ENCODE peak calls at places on chromosomes 11 and 22, in ten cellular contexts. P is thoracic aorta; R is brain microvascular endothelial cell; C is left ventricle myocardium inferior; W is CD4-positive, alpha-beta memory T cell; H is CD8-positive, alpha-beta T cell; D is heart right ventricle; M is HL-60; G is MG63; Q is cardiac muscle cell. L is an unnamed sample.

GRCh38 chr11:105000797-105001196 is 22.2 kb downstream of the CASP5 start:
- DNase-seq in P (no peak), R (no peak), C (no peak), W (no peak), H (peak; percentile 30), D (peak; percentile 5), M (peak; percentile 3), G (no peak), Q (no peak), L (peak; percentile 40)

GRCh38 chr11:74449369-74449931 is 17.9 kb downstream of the KCNE3 start:
- DNase-seq in P (no peak), R (peak; percentile 83), C (no peak), W (peak; percentile 55), H (peak; percentile 3), D (peak; percentile 77), M (peak; percentile 76), G (peak; percentile 36), Q (peak; percentile 90), L (peak; percentile 67)

GRCh38 chr11:71996946-71997345 is 1.8 kb upstream of the IL18BP start:
- DNase-seq in P (no peak), R (no peak), C (peak; percentile 66), W (no peak), H (no peak), D (peak; percentile 50), M (peak; percentile 81), G (no peak), Q (no peak), L (no peak)

GRCh38 chr11:46475041-46475925 is 83.7 kb upstream of the CHRM4 start:
- DNase-seq in P (no peak), R (no peak), C (no peak), W (no peak), H (no peak), D (no peak), M (no peak), G (no peak), Q (no peak), L (no peak)

GRCh38 chr11:131441398-131441797 is 71.0 kb downstream of the NTM start:
- DNase-seq in P (no peak), R (no peak), C (no peak), W (no peak), H (no peak), D (no peak), M (no peak), G (no peak), Q (no peak), L (no peak)

GRCh38 chr11:70865356-70865755 is 387.0 kb downstream of the SHANK2 start:
- DNase-seq in P (no peak), R (no peak), C (no peak), W (no peak), H (no peak), D (no peak), M (no peak), G (no peak), Q (no peak), L (no peak)

GRCh38 chr11:60310407-60310998 is 16.6 kb upstream of the MS4A6E start:
- DNase-seq in P (no peak), R (no peak), C (no peak), W (no peak), H (no peak), D (peak; percentile 11), M (no peak), G (no peak), Q (no peak), L (no peak)

GRCh38 chr11:13114566-13115465 is 105.7 kb downstream of the RASSF10 start:
- DNase-seq in P (no peak), R (no peak), C (no peak), W (no peak), H (no peak), D (no peak), M (peak; percentile 14), G (no peak), Q (no peak), L (peak; percentile 67)

GRCh38 chr11:36564376-36565032 is 3.3 kb upstream of the RAG1 start:
- DNase-seq in P (no peak), R (peak; percentile 53), C (no peak), W (peak; percentile 37), H (no peak), D (peak; percentile 49), M (peak; percentile 54), G (peak; percentile 10), Q (peak; percentile 75), L (peak; percentile 66)

GRCh38 chr11:1302041-1302460 is 7.4 kb downstream of the TOLLIP start:
- DNase-seq in P (no peak), R (no peak), C (no peak), W (no peak), H (no peak), D (no peak), M (no peak), G (no peak), Q (no peak), L (no peak)

GRCh38 chr11:35810045-35810444 is 133.8 kb upstream of the LDLRAD3 start:
- DNase-seq in P (no peak), R (no peak), C (no peak), W (no peak), H (no peak), D (no peak), M (no peak), G (no peak), Q (no peak), L (no peak)

DNA sequence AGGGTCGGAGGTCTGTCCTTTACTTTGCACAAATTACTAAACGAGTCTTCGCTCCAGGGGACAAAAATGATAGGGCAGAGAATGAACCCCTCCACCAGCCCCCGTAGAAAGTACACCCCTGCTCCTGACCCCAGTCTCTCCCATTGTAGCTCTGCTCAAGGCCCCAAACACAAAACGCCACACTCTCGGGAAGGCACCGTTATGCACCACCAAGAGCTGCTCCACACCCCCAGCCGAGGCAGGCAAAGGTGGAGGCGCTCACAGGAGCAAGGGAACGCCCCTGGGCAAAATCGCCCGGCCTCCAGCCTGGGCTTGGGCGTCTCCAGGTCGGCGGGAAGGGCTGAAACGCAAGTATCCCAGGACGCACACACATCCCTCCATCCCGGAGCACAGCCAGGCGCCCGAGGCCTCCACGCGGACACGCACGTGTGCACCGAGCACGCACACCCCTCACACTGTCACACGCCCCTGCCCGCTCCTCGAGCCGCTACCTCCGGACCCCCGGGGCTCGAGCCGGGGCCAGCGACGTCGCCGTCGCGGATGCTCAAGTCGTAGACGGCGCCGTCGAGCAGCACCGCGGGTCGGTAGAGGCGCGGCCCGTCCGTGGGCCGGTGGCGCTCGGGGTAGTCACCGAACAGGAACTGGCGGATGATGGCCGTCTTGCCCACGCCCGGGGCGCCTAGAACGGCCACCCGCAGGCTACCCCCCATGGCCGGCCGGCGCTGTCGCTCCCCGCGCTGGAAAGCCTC is 786 bp downstream of the RASL10A start:
- DNase-seq in P (no peak), R (no peak), C (no peak), W (no peak), H (no peak), D (no peak), M (no peak), G (no peak), Q (no peak), L (no peak)
- H3K4me3 ChIP-seq in P (peak overlapping the region; percentile 57), R (no peak overlapping the region), C (peak overlapping the region; percentile 67), W (no peak overlapping the region), H (no peak overlapping the region), D (peak overlapping the region; percentile 50), M (no peak overlapping the region), G (no peak overlapping the region), Q (peak overlapping the region; percentile 35), L (peak overlapping the region; percentile 3)

GRCh38 chr22:46407748-46408147 is 72.2 kb downstream of the TRMU start:
- DNase-seq in P (no peak), R (no peak), C (no peak), W (no peak), H (no peak), D (no peak), M (no peak), G (no peak), Q (no peak), L (no peak)
- H3K27me3 ChIP-seq in P (no peaks in the 10 kb centered on the region), R (no peaks in the 10 kb centered on the region), C (peaks cover 4% of the 10 kb centered on the region), W (no peaks in the 10 kb centered on the region), H (no peaks in the 10 kb centered on the region), D (no peaks in the 10 kb centered on the region), M (no peaks in the 10 kb centered on the region), G (no peaks in the 10 kb centered on the region), Q (no peaks in the 10 kb centered on the region), L (no peaks in the 10 kb centered on the region)

GRCh38 chr11:122758361-122758760 is 79.9 kb upstream of the CRTAM start:
- DNase-seq in P (no peak), R (no peak), C (no peak), W (no peak), H (no peak), D (no peak), M (no peak), G (no peak), Q (no peak), L (no peak)

GRCh38 chr11:122757201-122757600 is 81.1 kb upstream of the CRTAM start:
- DNase-seq in P (no peak), R (no peak), C (no peak), W (no peak), H (no peak), D (no peak), M (no peak), G (no peak), Q (no peak), L (no peak)

GRCh38 chr11:122755941-122756340 is 82.4 kb upstream of the CRTAM start:
- DNase-seq in P (no peak), R (no peak), C (no peak), W (no peak), H (no peak), D (no peak), M (no peak), G (no peak), Q (peak; percentile 30), L (no peak)

GRCh38 chr11:122756417-122756816 is 81.9 kb upstream of the CRTAM start:
- DNase-seq in P (no peak), R (no peak), C (peak; percentile 33), W (peak; percentile 54), H (peak; percentile 44), D (peak; percentile 22), M (peak; percentile 94), G (no peak), Q (no peak), L (no peak)

DNA sequence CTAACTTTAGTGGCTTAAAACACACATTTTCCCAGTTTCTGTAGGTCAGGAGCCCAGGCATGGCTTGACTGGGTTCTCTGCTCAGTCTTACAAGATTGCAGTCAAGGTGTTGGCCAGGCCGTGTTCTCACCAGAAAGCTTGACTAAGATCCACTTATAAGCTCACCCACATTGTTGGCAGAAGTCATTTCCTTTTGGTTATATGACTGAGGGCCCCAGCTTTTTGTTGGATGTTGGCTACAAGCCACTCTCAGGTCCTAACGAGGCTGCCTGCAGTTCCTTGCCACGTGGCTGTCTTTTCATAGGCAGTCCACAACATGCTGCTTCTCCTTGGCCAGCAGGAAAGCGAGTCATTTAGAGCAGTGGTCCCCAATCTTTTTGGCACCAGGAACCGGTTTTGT is 79.3 kb upstream of the CRTAM start:
- DNase-seq in P (no peak), R (no peak), C (no peak), W (no peak), H (no peak), D (no peak), M (no peak), G (peak; percentile 73), Q (peak; percentile 56), L (no peak)
- H3K4me3 ChIP-seq in P (no peak overlapping the region), R (no peak overlapping the region), C (no peak overlapping the region), W (no peak overlapping the region), H (no peak overlapping the region), D (no peak overlapping the region), M (no peak overlapping the region), G (no peak overlapping the region), Q (no peak overlapping the region), L (no peak overlapping the region)

DNA sequence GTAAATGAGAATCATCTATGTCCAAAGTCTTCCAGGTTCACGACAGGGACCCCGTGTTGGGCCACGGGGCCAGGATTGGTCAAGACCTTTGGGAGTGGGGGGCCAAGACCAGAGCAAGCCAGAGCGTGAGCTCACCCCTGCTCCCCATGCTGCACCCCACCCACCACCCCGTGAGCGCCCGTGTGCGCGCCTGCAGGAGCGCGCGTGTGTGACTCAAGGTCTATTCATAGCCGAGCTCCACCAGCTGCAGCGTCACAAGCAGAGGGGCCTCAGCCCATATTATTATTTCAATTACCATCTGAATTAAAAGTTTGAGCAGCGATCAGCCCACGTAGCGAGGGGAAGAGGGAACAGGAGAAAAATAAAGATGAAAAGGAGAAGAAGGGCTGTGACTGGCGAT is 5.2 kb downstream of the KCNJ4 start:
- DNase-seq in P (no peak), R (no peak), C (no peak), W (no peak), H (no peak), D (no peak), M (no peak), G (no peak), Q (no peak), L (no peak)
- H3K27me3 ChIP-seq in P (peaks cover 6% of the 10 kb centered on the region), R (peaks cover 42% of the 10 kb centered on the region), C (peaks cover 94% of the 10 kb centered on the region), W (peaks cover 17% of the 10 kb centered on the region), H (peaks cover 12% of the 10 kb centered on the region), D (peaks cover 4% of the 10 kb centered on the region), M (peaks cover 51% of the 10 kb centered on the region), G (peaks cover 10% of the 10 kb centered on the region), Q (no peaks in the 10 kb centered on the region), L (no peaks in the 10 kb centered on the region)

L was measured in HAP-1.